ENCODE peak calls at places on chromosomes 13 and 19, in nine cellular contexts. One of them, this sample, is unnamed.

GRCh38 chr13:102460806-102461205 is 59.0 kb upstream of the FGF14 start:
- DNase-seq in NCI-H2081: no peak
- DNase-seq in dermis blood vessel endothelial cell: no peak
- DNase-seq in T-cell: no peak
- DNase-seq in osteocyte: no peak
- DNase-seq in heart left ventricle: no peak
- DNase-seq in NCI-H1105 treated with DMSO at 0.1 percent for 48 hours: no peak
- DNase-seq in dorsolateral prefrontal cortex: no peak
- DNase-seq in cardiac fibroblast: no peak
- DNase-seq in this sample: no peak

GRCh38 chr19:29843180-29844051 is 31.6 kb downstream of the CCNE1 start:
- DNase-seq in NCI-H2081: no peak
- DNase-seq in heart left ventricle: peak; percentile 42
- DNase-seq in cardiac fibroblast: no peak
- DNase-seq in T-cell: no peak
- DNase-seq in NCI-H1105 treated with DMSO at 0.1 percent for 48 hours: no peak
- DNase-seq in osteocyte: no peak
- DNase-seq in dermis blood vessel endothelial cell: peak; percentile 15
- DNase-seq in dorsolateral prefrontal cortex: peak; percentile 15
- DNase-seq in this sample: no peak

GRCh38 chr19:38975861-38976271 is 324 bp upstream of the FBXO17 start:
- DNase-seq in T-cell: no peak
- DNase-seq in dermis blood vessel endothelial cell: peak; percentile 37
- DNase-seq in osteocyte: no peak
- DNase-seq in heart left ventricle: no peak
- DNase-seq in dorsolateral prefrontal cortex: peak; percentile 39
- DNase-seq in NCI-H1105 treated with DMSO at 0.1 percent for 48 hours: no peak
- DNase-seq in cardiac fibroblast: peak; percentile 38
- DNase-seq in NCI-H2081: no peak
- DNase-seq in this sample: no peak

GRCh38 chr19:43812259-43812658 is 10.0 kb upstream of the LYPD5 start:
- DNase-seq in T-cell: no peak
- DNase-seq in heart left ventricle: no peak
- DNase-seq in cardiac fibroblast: no peak
- DNase-seq in osteocyte: no peak
- DNase-seq in NCI-H1105 treated with DMSO at 0.1 percent for 48 hours: no peak
- DNase-seq in dorsolateral prefrontal cortex: no peak
- DNase-seq in dermis blood vessel endothelial cell: no peak
- DNase-seq in NCI-H2081: no peak
- DNase-seq in this sample: no peak

GRCh38 chr13:43057653-43058317 is 34.4 kb downstream of the DNAJC15 start:
- DNase-seq in T-cell: peak; percentile 76
- DNase-seq in NCI-H1105 treated with DMSO at 0.1 percent for 48 hours: peak; percentile 58
- DNase-seq in heart left ventricle: no peak
- DNase-seq in cardiac fibroblast: peak; percentile 71
- DNase-seq in osteocyte: no peak
- DNase-seq in NCI-H2081: no peak
- DNase-seq in dorsolateral prefrontal cortex: no peak
- DNase-seq in dermis blood vessel endothelial cell: peak; percentile 50
- DNase-seq in this sample: no peak

GRCh38 chr19:35618857-35619256 is 6.3 kb downstream of the HAUS5 start:
- DNase-seq in T-cell: no peak
- DNase-seq in cardiac fibroblast: no peak
- DNase-seq in dermis blood vessel endothelial cell: no peak
- DNase-seq in osteocyte: no peak
- DNase-seq in dorsolateral prefrontal cortex: no peak
- DNase-seq in NCI-H2081: no peak
- DNase-seq in NCI-H1105 treated with DMSO at 0.1 percent for 48 hours: no peak
- DNase-seq in heart left ventricle: no peak
- DNase-seq in this sample: no peak

GRCh38 chr13:112446867-112447266 is 70.7 kb downstream of the SPACA7 start:
- DNase-seq in dorsolateral prefrontal cortex: no peak
- DNase-seq in osteocyte: no peak
- DNase-seq in dermis blood vessel endothelial cell: no peak
- DNase-seq in NCI-H2081: no peak
- DNase-seq in heart left ventricle: no peak
- DNase-seq in cardiac fibroblast: no peak
- DNase-seq in NCI-H1105 treated with DMSO at 0.1 percent for 48 hours: no peak
- DNase-seq in T-cell: no peak
- DNase-seq in this sample: no peak

GRCh38 chr19:44757735-44758505 is 9.4 kb downstream of the BCL3 start:
- DNase-seq in NCI-H2081: no peak
- DNase-seq in dermis blood vessel endothelial cell: peak; percentile 50
- DNase-seq in T-cell: no peak
- DNase-seq in cardiac fibroblast: peak; percentile 68
- DNase-seq in osteocyte: no peak
- DNase-seq in heart left ventricle: peak; percentile 87
- DNase-seq in dorsolateral prefrontal cortex: peak; percentile 52
- DNase-seq in NCI-H1105 treated with DMSO at 0.1 percent for 48 hours: no peak
- DNase-seq in this sample: no peak

GRCh38 chr19:10981496-10981895 is 20.7 kb downstream of the SMARCA4 start:
- DNase-seq in NCI-H1105 treated with DMSO at 0.1 percent for 48 hours: no peak
- DNase-seq in dermis blood vessel endothelial cell: no peak
- DNase-seq in NCI-H2081: peak; percentile 2
- DNase-seq in dorsolateral prefrontal cortex: no peak
- DNase-seq in osteocyte: no peak
- DNase-seq in T-cell: no peak
- DNase-seq in cardiac fibroblast: no peak
- DNase-seq in heart left ventricle: no peak
- DNase-seq in this sample: no peak